ENCODE peak calls at places on chromosomes 7 and 10, in nine cellular contexts. O is IMR-90, Q is PC-9, R is AG04450, E is adrenal gland, Y is foreskin keratinocyte, H is neural crest cell, I is upper lobe of right lung, M is brain microvascular endothelial cell. N is an unnamed sample.

GRCh38 chr7:87354749-87355148 is 9.3 kb downstream of the CROT start:
- DNase-seq in O (peak), Q (no peak), R (no peak), E (no peak), Y (no peak), H (peak), I (no peak), M (no peak), N (no peak)

GRCh38 chr7:25720427-25720826 is 431.6 kb upstream of the NFE2L3 start:
- DNase-seq in O (peak), Q (no peak), R (no peak), E (peak), Y (no peak), H (no peak), I (no peak), M (peak), N (no peak)

GRCh38 chr7:76209310-76209709 is 7.6 kb downstream of the SRRM3 start:
- DNase-seq in O (no peak), Q (no peak), R (no peak), E (no peak), Y (no peak), H (no peak), I (no peak), M (no peak), N (no peak)

GRCh38 chr10:81949283-81949682 is 74.3 kb downstream of the NRG3 start:
- DNase-seq in O (no peak), Q (no peak), R (no peak), E (no peak), Y (no peak), H (no peak), I (no peak), M (no peak), N (no peak)

GRCh38 chr7:26090927-26091519 is 61.0 kb upstream of the NFE2L3 start:
- DNase-seq in O (peak), Q (peak), R (peak), E (peak), Y (no peak), H (no peak), I (no peak), M (peak), N (peak)

GRCh38 chr10:117652228-117653169 is 110.0 kb downstream of the EMX2 start:
- DNase-seq in O (no peak), Q (no peak), R (no peak), E (no peak), Y (peak), H (no peak), I (no peak), M (no peak), N (no peak)

GRCh38 chr10:121440461-121440860 is 157.8 kb downstream of the FGFR2 start:
- DNase-seq in O (no peak), Q (no peak), R (no peak), E (no peak), Y (no peak), H (no peak), I (no peak), M (no peak), N (no peak)

GRCh38 chr10:91416339-91416868 is 6.3 kb downstream of the HECTD2 start:
- DNase-seq in O (no peak), Q (no peak), R (no peak), E (no peak), Y (no peak), H (no peak), I (no peak), M (no peak), N (no peak)

GRCh38 chr10:68135922-68136718 is 26.8 kb downstream of the MYPN start:
- DNase-seq in O (peak), Q (peak), R (no peak), E (peak), Y (peak), H (no peak), I (no peak), M (peak), N (peak)

GRCh38 chr7:16889851-16890443 is 8.2 kb upstream of the AGR3 start:
- DNase-seq in O (no peak), Q (no peak), R (no peak), E (no peak), Y (peak), H (no peak), I (no peak), M (no peak), N (no peak)

GRCh38 chr10:123109466-123109865 is 26.3 kb upstream of the HMX3 start:
- DNase-seq in O (no peak), Q (peak), R (no peak), E (no peak), Y (no peak), H (no peak), I (no peak), M (no peak), N (no peak)

GRCh38 chr7:123641901-123642300 is 13.8 kb upstream of the LMOD2 start:
- DNase-seq in O (no peak), Q (no peak), R (no peak), E (no peak), Y (no peak), H (no peak), I (no peak), M (no peak), N (no peak)

GRCh38 chr7:79897166-79897565 is 237.5 kb upstream of the GNAI1 start:
- DNase-seq in O (peak), Q (no peak), R (no peak), E (no peak), Y (no peak), H (no peak), I (no peak), M (no peak), N (no peak)

GRCh38 chr7:29391262-29391661 is 172.4 kb upstream of the PRR15 start:
- DNase-seq in O (no peak), Q (no peak), R (no peak), E (no peak), Y (no peak), H (no peak), I (no peak), M (no peak), N (no peak)

GRCh38 chr10:5343979-5344378 is 20.8 kb upstream of the UCN3 start:
- DNase-seq in O (no peak), Q (no peak), R (no peak), E (no peak), Y (no peak), H (no peak), I (no peak), M (no peak), N (no peak)

GRCh38 chr7:131383417-131383816 is 55.7 kb downstream of the MKLN1 start:
- DNase-seq in O (peak), Q (no peak), R (no peak), E (no peak), Y (no peak), H (no peak), I (no peak), M (peak), N (no peak)

GRCh38 chr7:132933076-132933466 is 148.8 kb downstream of the CHCHD3 start:
- DNase-seq in O (peak), Q (no peak), R (no peak), E (no peak), Y (no peak), H (no peak), I (no peak), M (peak), N (peak)

GRCh38 chr7:131633342-131633843 is 77.0 kb upstream of the PODXL start:
- DNase-seq in O (peak), Q (peak), R (no peak), E (no peak), Y (peak), H (no peak), I (no peak), M (peak), N (peak)

GRCh38 chr7:114631249-114631822 is 216.7 kb downstream of the FOXP2 start:
- DNase-seq in O (no peak), Q (no peak), R (no peak), E (no peak), Y (no peak), H (no peak), I (no peak), M (no peak), N (no peak)

GRCh38 chr10:92506336-92506735 is 67.6 kb downstream of the IDE start:
- DNase-seq in O (no peak), Q (no peak), R (no peak), E (no peak), Y (no peak), H (no peak), I (no peak), M (no peak), N (no peak)

GRCh38 chr7:154767194-154767593 is 235.7 kb downstream of the PAXIP1 start:
- DNase-seq in O (no peak), Q (no peak), R (no peak), E (no peak), Y (no peak), H (no peak), I (no peak), M (no peak), N (no peak)

GRCh38 chr7:20033621-20034200 is 183.5 kb downstream of the MACC1 start:
- DNase-seq in O (peak), Q (peak), R (peak), E (peak), Y (peak), H (no peak), I (no peak), M (peak), N (no peak)

GRCh38 chr7:24435002-24435401 is 138.2 kb upstream of the PALS2 start:
- DNase-seq in O (no peak), Q (no peak), R (no peak), E (no peak), Y (no peak), H (no peak), I (no peak), M (no peak), N (no peak)

GRCh38 chr7:127810691-127811660 is 159.0 kb downstream of the SND1 start:
- DNase-seq in O (no peak), Q (no peak), R (no peak), E (no peak), Y (no peak), H (no peak), I (no peak), M (no peak), N (no peak)

GRCh38 chr7:121761399-121761798 is 111.6 kb upstream of the PTPRZ1 start:
- DNase-seq in O (no peak), Q (no peak), R (no peak), E (no peak), Y (peak), H (no peak), I (no peak), M (no peak), N (no peak)

GRCh38 chr7:42876182-42877068 is 35.4 kb downstream of the C7orf25 start:
- DNase-seq in O (peak), Q (peak), R (peak), E (peak), Y (no peak), H (peak), I (no peak), M (peak), N (peak)

GRCh38 chr7:89246196-89246595 is 450.7 kb upstream of the TEX47 start:
- DNase-seq in O (no peak), Q (no peak), R (no peak), E (no peak), Y (no peak), H (no peak), I (no peak), M (no peak), N (no peak)

GRCh38 chr7:96303105-96303685 is 18.7 kb downstream of the SLC25A13 start:
- DNase-seq in O (peak), Q (peak), R (no peak), E (no peak), Y (peak), H (no peak), I (no peak), M (peak), N (no peak)

GRCh38 chr10:48450811-48451466 is 144.5 kb downstream of the MAPK8 start:
- DNase-seq in O (no peak), Q (no peak), R (no peak), E (no peak), Y (no peak), H (no peak), I (peak), M (no peak), N (no peak)

GRCh38 chr10:49398000-49398861 is 2.3 kb upstream of the DRGX start:
- DNase-seq in O (peak), Q (no peak), R (no peak), E (peak), Y (peak), H (peak), I (peak), M (peak), N (no peak)

GRCh38 chr10:6580279-6581029 is 378 bp upstream of the PRKCQ start:
- DNase-seq in O (peak), Q (peak), R (peak), E (peak), Y (no peak), H (peak), I (peak), M (peak), N (no peak)

GRCh38 chr7:128407751-128408708 is 1.8 kb downstream of the IMPDH1 start:
- DNase-seq in O (no peak), Q (no peak), R (no peak), E (no peak), Y (no peak), H (no peak), I (no peak), M (no peak), N (no peak)

GRCh38 chr7:12239821-12240220 is 28.7 kb downstream of the TMEM106B start:
- DNase-seq in O (no peak), Q (no peak), R (no peak), E (no peak), Y (no peak), H (no peak), I (no peak), M (no peak), N (no peak)

GRCh38 chr10:75716506-75716905 is 285.1 kb downstream of the LRMDA start:
- DNase-seq in O (no peak), Q (no peak), R (no peak), E (no peak), Y (no peak), H (no peak), I (no peak), M (no peak), N (no peak)

GRCh38 chr7:16078076-16078952 is 343.0 kb downstream of the CRPPA start:
- DNase-seq in O (peak), Q (peak), R (peak), E (peak), Y (no peak), H (peak), I (no peak), M (peak), N (peak)

DNA sequence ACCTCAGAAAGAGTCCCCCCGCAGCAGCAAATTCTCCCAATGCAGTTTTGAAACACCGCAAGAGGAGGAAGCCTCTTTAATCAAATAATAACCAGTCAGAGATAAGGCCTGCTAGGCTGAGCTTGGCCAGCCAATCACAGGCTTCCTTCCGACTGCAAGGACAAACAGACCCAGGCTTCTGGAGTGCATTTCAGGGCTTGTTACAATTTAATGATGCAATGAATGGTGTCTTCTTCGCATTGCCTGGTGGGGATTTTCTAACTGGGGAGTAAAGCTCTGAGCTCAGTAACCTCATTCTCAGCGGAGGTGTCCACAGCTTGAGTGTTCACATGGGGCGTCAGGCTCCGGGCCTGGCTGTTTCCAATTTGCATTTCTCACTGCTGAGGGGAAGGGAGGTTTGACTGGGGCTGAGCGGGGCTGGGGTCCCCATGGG is 31.8 kb upstream of the GPAM start:
- DNase-seq in O (peak), Q (no peak), R (no peak), E (peak), Y (no peak), H (no peak), I (peak), M (no peak), N (no peak)
- TF ChIP-seq CTCF in O (no peak), Q (no peak), R (no peak), E (no peak), Y (no peak), H (no peak), I (no peak), M (no peak), N (no peak)

DNA sequence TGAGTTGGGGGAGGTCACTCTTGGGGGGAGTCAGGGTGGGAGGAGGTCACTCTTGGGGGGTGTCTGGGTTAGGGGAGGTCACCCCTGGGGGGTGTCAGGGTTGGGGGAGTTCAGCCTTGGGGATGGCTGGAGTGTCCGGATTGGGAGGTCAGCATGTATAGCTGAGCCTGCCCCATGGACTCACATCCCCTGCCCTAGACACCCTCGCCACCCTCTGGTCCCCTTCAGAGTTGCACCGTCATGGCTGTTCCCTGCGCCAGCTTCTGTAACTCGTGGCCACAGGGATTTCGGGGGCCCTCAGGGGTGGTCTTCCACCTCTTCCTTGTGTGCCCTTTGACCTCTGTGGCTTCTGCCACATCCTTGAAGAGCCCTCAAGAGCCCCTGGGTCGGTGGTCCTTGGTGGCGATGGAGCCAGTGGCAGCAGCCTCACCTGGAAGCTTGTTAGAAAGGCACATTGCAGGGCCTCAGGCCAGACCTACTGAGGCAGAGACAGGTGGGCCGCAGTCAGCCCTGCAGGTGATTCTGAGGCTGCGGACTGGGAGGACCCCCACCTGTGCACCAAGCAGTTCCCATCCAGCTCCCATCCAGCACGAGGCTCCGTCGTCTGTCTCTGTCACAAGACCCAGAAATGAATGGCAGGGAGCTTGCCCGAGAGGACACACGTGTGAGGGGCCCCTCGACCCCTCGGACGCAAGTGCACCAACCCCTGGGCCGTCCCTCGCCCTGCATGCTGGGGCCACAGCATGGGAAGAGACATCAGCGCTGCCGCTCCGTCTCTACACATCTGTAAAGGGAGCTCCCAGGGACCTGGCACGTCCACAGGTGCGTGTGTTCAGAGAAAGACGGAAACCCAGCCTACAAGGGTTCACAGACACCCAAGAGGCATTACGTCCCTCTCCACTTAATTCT is 44.7 kb upstream of the SUN1 start:
- DNase-seq in O (no peak), Q (no peak), R (no peak), E (no peak), Y (no peak), H (no peak), I (no peak), M (no peak), N (no peak)
- TF ChIP-seq CTCF in O (no peak), Q (peak), R (peak), E (no peak), Y (no peak), H (peak), I (no peak), M (peak), N (peak)

GRCh38 chr10:17183110-17183509 is 18.4 kb downstream of the TRDMT1 start:
- DNase-seq in O (no peak), Q (no peak), R (no peak), E (no peak), Y (no peak), H (no peak), I (no peak), M (no peak), N (no peak)
- TF ChIP-seq CTCF in O (peak), Q (no peak), R (peak), E (peak), Y (peak), H (peak), I (no peak), M (peak), N (peak)

GRCh38 chr7:157977306-157977705 is 610.3 kb downstream of the PTPRN2 start:
- DNase-seq in O (no peak), Q (no peak), R (no peak), E (peak), Y (no peak), H (no peak), I (peak), M (no peak), N (no peak)
- TF ChIP-seq CTCF in O (no peak), Q (no peak), R (no peak), E (no peak), Y (no peak), H (no peak), I (no peak), M (no peak), N (no peak)

GRCh38 chr7:78017621-78018100 is 219.1 kb downstream of the PHTF2 start:
- DNase-seq in O (no peak), Q (no peak), R (no peak), E (no peak), Y (no peak), H (no peak), I (no peak), M (no peak), N (no peak)

GRCh38 chr7:78018541-78019456 is 220.2 kb downstream of the PHTF2 start:
- DNase-seq in O (peak), Q (no peak), R (no peak), E (peak), Y (no peak), H (peak), I (peak), M (peak), N (no peak)

GRCh38 chr7:78020131-78020873 is 221.7 kb downstream of the PHTF2 start:
- DNase-seq in O (peak), Q (peak), R (peak), E (peak), Y (peak), H (peak), I (no peak), M (peak), N (peak)

GRCh38 chr7:78020874-78021249 is 222.3 kb downstream of the PHTF2 start:
- DNase-seq in O (no peak), Q (no peak), R (no peak), E (no peak), Y (no peak), H (no peak), I (no peak), M (no peak), N (no peak)

DNA sequence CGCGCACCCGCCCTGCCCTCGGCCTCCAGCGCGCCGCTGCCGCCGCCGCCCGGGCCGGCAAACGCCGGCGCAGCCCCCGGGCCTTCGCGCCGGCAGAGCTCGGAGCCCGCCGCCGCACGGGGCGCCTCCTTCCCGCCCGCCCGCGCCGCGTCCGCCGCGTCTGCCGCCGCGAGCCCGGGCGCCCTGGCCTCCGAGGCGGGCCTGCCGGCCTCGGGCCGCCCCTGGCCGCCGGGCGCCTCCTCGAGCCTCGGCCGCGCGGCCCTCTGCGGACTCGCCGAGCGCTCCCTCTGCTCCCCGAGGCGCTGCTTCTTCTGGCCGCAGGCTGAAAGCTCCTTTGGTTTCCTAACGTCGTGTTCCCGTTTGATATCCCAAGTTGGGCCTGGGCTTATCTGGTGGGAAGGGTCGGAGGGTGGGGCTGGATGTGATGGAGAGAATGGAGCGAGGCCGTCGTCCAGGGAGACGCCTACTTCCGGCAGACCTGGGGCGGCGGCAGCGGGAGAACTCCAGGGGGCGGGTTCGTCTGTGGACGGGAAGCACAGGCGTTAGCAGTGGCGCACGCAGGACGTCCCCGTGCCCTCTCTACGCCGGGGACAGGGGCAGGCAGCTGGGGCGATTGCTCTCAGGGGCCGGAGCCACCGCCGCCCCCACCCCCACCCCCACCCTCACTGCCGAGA is 221.0 kb downstream of the PHTF2 start:
- DNase-seq in O (peak), Q (no peak), R (peak), E (peak), Y (peak), H (peak), I (peak), M (peak), N (peak)
- TF ChIP-seq CTCF in O (no peak), Q (no peak), R (peak), E (no peak), Y (peak), H (no peak), I (peak), M (no peak), N (no peak)

DNA sequence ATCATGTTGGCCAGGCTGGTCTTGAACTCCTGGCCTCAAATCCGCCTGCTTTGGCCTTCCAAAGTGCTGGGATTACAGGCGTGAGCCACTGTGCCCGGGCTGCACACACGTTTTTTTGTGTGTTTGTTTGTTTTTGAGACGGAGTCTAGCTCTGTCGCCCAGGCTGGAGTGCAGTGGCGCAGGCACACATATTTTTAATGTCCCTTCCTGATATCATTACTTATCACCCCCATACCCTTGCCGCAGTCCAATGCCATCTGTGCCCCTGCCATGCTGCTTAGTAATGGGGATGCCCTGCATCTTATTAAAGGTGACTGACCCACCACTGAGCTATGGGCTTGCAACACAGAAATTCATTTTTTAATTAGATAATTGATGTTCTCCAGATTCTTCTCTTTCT is 180.7 kb downstream of the TEX36 start:
- DNase-seq in O (no peak), Q (no peak), R (no peak), E (no peak), Y (no peak), H (no peak), I (no peak), M (no peak), N (no peak)
- TF ChIP-seq CTCF in O (no peak), Q (no peak), R (no peak), E (no peak), Y (no peak), H (no peak), I (no peak), M (no peak), N (no peak)